ENCODE peak calls at places on chromosomes 6 and 20, in five cellular contexts. O, K, M, N and G are unnamed samples.
A peak's percentile ranks its signal among the peaks of the same experiment; 100 is the strongest.

GRCh38 chr20:20210327-20210726 is 157.6 kb upstream of the INSM1 start:
- DNase-seq in K (no peak), O (no peak), N (no peak), M (no peak), G (no peak)

GRCh38 chr6:137949686-137950390 is 82.8 kb downstream of the TNFAIP3 start:
- DNase-seq in M (no peak), O (no peak), N (no peak), K (peak; percentile 80), G (no peak)

GRCh38 chr6:16276991-16277981 is 38.9 kb downstream of the GMPR start:
- DNase-seq in M (peak; percentile 48), K (peak; percentile 7), N (no peak), O (no peak), G (peak; percentile 84)

GRCh38 chr6:35445691-35446090 is 6.4 kb upstream of the FANCE start:
- DNase-seq in M (no peak), O (no peak), K (no peak), N (no peak), G (no peak)

GRCh38 chr6:71468841-71469750 is 180.5 kb downstream of the OGFRL1 start:
- DNase-seq in N (no peak), K (no peak), M (no peak), O (no peak), G (peak; percentile 78)

GRCh38 chr20:43751167-43752050 is 24.6 kb upstream of the GTSF1L start:
- DNase-seq in K (peak; percentile 55), N (no peak), O (no peak), M (no peak), G (peak; percentile 90)

GRCh38 chr6:32947552-32948465 is 5.1 kb downstream of the HLA-DMA start:
- DNase-seq in O (peak; percentile 19), K (peak; percentile 73), N (no peak), M (peak; percentile 70), G (peak; percentile 51)

GRCh38 chr6:107153061-107153460 is 37.7 kb upstream of the BEND3 start:
- DNase-seq in K (no peak), N (no peak), O (no peak), M (no peak), G (no peak)

GRCh38 chr20:62021794-62022419 is 43.8 kb downstream of the TAF4 start:
- DNase-seq in O (no peak), M (no peak), N (no peak), K (no peak), G (no peak)

GRCh38 chr6:20413826-20414225 is 12.1 kb downstream of the E2F3 start:
- DNase-seq in N (no peak), O (no peak), M (no peak), K (no peak), G (no peak)

GRCh38 chr20:7090753-7091310 is 323.3 kb downstream of the BMP2 start:
- DNase-seq in O (no peak), K (no peak), M (peak; percentile 59), N (no peak), G (no peak)

GRCh38 chr20:58021481-58021880 is 207.0 kb downstream of the ANKRD60 start:
- DNase-seq in N (no peak), M (no peak), O (no peak), K (no peak), G (no peak)

GRCh38 chr20:60851826-60852704 is 400.0 kb upstream of the CDH4 start:
- DNase-seq in O (no peak), N (no peak), M (no peak), K (peak; percentile 19), G (no peak)

GRCh38 chr20:62908971-62909791 is 17.1 kb downstream of the DIDO1 start:
- DNase-seq in M (no peak), N (no peak), O (no peak), K (no peak), G (no peak)

GRCh38 chr6:17869010-17869752 is 118.3 kb downstream of the KIF13A start:
- DNase-seq in O (no peak), M (no peak), N (no peak), K (no peak), G (peak; percentile 72)

GRCh38 chr20:15253431-15253830 is 916.0 kb upstream of the FLRT3 start:
- DNase-seq in K (no peak), N (no peak), O (no peak), M (no peak), G (no peak)

GRCh38 chr6:116218172-116218633 is 35.7 kb downstream of the TSPYL4 start:
- DNase-seq in O (no peak), M (no peak), K (peak; percentile 33), N (no peak), G (no peak)

GRCh38 chr6:26400626-26401025 is 1.4 kb upstream of the BTN3A1 start:
- DNase-seq in M (no peak), O (no peak), K (peak; percentile 54), N (no peak), G (no peak)

GRCh38 chr6:2931055-2931454 is 27.9 kb upstream of the SERPINB9 start:
- DNase-seq in O (no peak), K (no peak), N (no peak), M (peak; percentile 7), G (no peak)

GRCh38 chr6:69866351-69867074 is at the start of gene COL19A1:
- DNase-seq in K (peak; percentile 41), M (peak; percentile 21), O (peak; percentile 30), N (peak; percentile 3), G (no peak)

GRCh38 chr6:69871107-69871506 is 4.8 kb downstream of the COL19A1 start:
- DNase-seq in M (no peak), O (no peak), N (no peak), K (no peak), G (no peak)

GRCh38 chr6:69868961-69869360 is 2.6 kb downstream of the COL19A1 start:
- DNase-seq in K (no peak), N (no peak), O (no peak), M (no peak), G (no peak)

GRCh38 chr6:69867075-69867911 is 937 bp downstream of the COL19A1 start:
- DNase-seq in K (peak; percentile 79), O (peak; percentile 44), M (peak; percentile 37), N (no peak), G (peak; percentile 24)

DNA sequence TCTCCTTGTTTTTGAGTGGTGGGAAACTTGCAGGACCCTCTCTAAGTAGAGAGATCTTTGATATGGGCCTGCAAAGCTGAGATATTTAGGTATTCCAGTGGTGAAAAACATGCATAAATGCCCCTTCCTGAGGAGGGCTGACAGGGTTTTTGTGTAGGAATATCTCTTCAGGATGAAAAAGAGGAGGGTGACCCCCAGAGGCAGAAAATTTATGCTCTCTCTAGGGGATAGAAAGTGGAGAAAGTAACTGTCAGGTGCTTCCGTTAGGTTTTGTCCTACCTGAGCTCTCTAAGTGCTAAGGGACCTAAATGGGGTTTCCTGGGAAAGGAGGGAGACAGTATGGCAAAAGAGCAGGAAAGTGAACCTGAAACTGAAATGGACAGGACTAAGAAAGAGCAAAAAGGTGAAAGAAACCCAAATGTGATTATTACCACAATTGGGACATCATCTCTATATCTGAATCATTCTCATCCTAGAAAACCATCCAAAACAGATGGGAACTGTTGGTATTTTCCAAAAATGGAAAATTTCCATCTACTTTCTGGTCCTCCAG is 2.0 kb downstream of the COL19A1 start:
- DNase-seq in O (no peak), K (no peak), M (no peak), N (no peak), G (no peak)
- H3K4me3 ChIP-seq in O (no peak overlapping the region), K (no peak overlapping the region), M (no peak overlapping the region), N (no peak overlapping the region), G (no peak overlapping the region)

GRCh38 chr6:159762681-159763293 is 942 bp downstream of the ACAT2 start:
- DNase-seq in N (no peak), K (peak; percentile 21), M (peak; percentile 28), O (peak; percentile 50), G (peak; percentile 50)

GRCh38 chr6:159760602-159761057 is 1.2 kb upstream of the ACAT2 start:
- DNase-seq in N (no peak), M (no peak), O (no peak), K (no peak), G (peak; percentile 44)

GRCh38 chr6:159761135-159761872 is 541 bp upstream of the ACAT2 start:
- DNase-seq in N (no peak), M (peak; percentile 37), O (no peak), K (peak; percentile 52), G (peak; percentile 20)

GRCh38 chr6:159759645-159760044 is 2.2 kb upstream of the ACAT2 start:
- DNase-seq in M (no peak), O (no peak), K (peak; percentile 16), N (no peak), G (no peak)

GRCh38 chr6:159761873-159762680 is at the start of gene ACAT2:
- DNase-seq in N (peak; percentile 73), K (peak; percentile 97), O (peak; percentile 92), M (peak; percentile 97), G (peak; percentile 95)
- H3K4me3 ChIP-seq in N (peak within 1 kb of the TSS; percentile 86), K (peak within 1 kb of the TSS; percentile 71), O (peak within 1 kb of the TSS; percentile 99), M (peak within 1 kb of the TSS; percentile 89), G (peak within 1 kb of the TSS; percentile 65)

GRCh38 chr6:75183099-75183541 is 22.7 kb downstream of the COL12A1 start:
- DNase-seq in M (no peak), K (no peak), O (no peak), N (no peak), G (no peak)
- H3K4me3 ChIP-seq in M (no peak overlapping the region), K (no peak overlapping the region), O (no peak overlapping the region), N (no peak overlapping the region), G (no peak overlapping the region)

GRCh38 chr20:38732981-38733380 is 8.7 kb downstream of the SLC32A1 start:
- DNase-seq in O (no peak), N (no peak), K (no peak), M (no peak), G (no peak)

GRCh38 chr20:38730167-38730988 is 6.1 kb downstream of the SLC32A1 start:
- DNase-seq in M (no peak), K (no peak), O (no peak), N (no peak), G (no peak)

GRCh38 chr20:38731738-38732113 is 7.4 kb downstream of the SLC32A1 start:
- DNase-seq in M (no peak), O (no peak), K (no peak), N (no peak), G (no peak)

GRCh38 chr20:38729767-38730166 is 5.5 kb downstream of the SLC32A1 start:
- DNase-seq in N (no peak), O (no peak), M (no peak), K (no peak), G (no peak)

DNA sequence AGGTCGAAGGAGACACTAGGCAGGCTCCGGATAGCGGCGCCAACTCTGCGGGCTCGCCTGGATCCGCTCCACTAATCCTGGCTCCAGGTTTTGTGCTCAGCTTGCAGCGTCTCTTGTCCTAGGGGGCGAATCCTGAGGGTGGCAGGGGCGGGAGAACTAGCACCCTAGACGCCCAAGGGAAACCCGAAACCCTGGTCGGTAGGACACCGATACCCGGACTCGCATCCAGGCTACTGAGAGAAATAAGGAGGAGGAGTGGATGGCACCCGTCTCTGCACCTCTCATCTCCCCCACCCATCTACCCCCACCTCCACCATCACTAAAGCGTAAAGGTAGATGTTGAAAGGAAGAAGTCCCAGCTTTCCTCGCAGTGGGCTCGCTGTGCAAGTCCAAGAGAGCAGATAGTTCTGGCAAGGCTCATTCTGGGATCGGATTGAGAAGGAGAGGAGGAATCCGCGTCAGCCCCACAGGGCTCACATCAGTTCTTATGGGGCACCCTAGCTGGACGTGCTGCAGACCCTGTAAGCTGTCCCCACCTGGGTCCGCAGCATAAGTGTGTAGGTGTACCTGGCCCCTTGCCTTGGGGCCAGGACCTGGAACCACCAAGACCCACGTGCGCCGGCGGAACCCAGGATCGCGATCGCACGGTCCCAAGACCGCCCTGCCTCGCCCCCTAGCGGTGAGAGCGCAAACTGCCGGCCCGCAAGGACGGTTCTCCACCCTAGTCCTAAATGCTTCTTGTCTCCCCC is 6.9 kb downstream of the SLC32A1 start:
- DNase-seq in M (peak; percentile 66), O (peak; percentile 63), N (no peak), K (peak; percentile 81), G (peak; percentile 53)
- H3K4me3 ChIP-seq in M (peak overlapping the region; percentile 19), O (peak overlapping the region; percentile 63), N (no peak overlapping the region), K (peak overlapping the region; percentile 70), G (peak overlapping the region; percentile 28)